ENCODE peak calls at places on chromosome 9, in four cellular contexts. O, N, X and I are unnamed samples.

GRCh38 chr9:135215571-135216161 is 128.2 kb downstream of the OLFM1 start:
- DNase-seq in X (no peak), O (no peak), N (peak; percentile 5), I (no peak)

GRCh38 chr9:26833792-26834191 is 58.8 kb downstream of the CAAP1 start:
- DNase-seq in X (no peak), O (no peak), N (peak; percentile 25), I (no peak)

GRCh38 chr9:438961-439768 is 224.5 kb downstream of the DOCK8 start:
- DNase-seq in N (no peak), X (no peak), O (no peak), I (no peak)

GRCh38 chr9:14677396-14677795 is 15.8 kb downstream of the ZDHHC21 start:
- DNase-seq in N (no peak), O (no peak), X (no peak), I (no peak)

GRCh38 chr9:33748633-33749304 is 46.6 kb upstream of the PRSS3 start:
- DNase-seq in N (no peak), X (no peak), O (no peak), I (no peak)

GRCh38 chr9:135718616-135719015 is 16.6 kb downstream of the KCNT1 start:
- DNase-seq in X (peak; percentile 40), N (no peak), O (no peak), I (no peak)

GRCh38 chr9:91047993-91048607 is 246.5 kb downstream of the SYK start:
- DNase-seq in X (no peak), N (no peak), O (no peak), I (no peak)

GRCh38 chr9:94825620-94825958 is 99.1 kb downstream of the AOPEP start:
- DNase-seq in O (no peak), X (no peak), N (no peak), I (no peak)

GRCh38 chr9:128254855-128255759 is 20.7 kb downstream of the GOLGA2 start:
- DNase-seq in X (peak; percentile 51), N (peak; percentile 88), O (no peak), I (peak; percentile 93)

GRCh38 chr9:72930828-72931227 is 22.0 kb downstream of the ALDH1A1 start:
- DNase-seq in O (no peak), N (peak; percentile 39), X (no peak), I (no peak)

GRCh38 chr9:127451681-127452480 is 571 bp downstream of the LRSAM1 start:
- DNase-seq in X (no peak), N (peak; percentile 41), O (peak; percentile 47), I (peak; percentile 82)

GRCh38 chr9:33458444-33458843 is 11.1 kb upstream of the AQP3 start:
- DNase-seq in X (peak; percentile 20), N (no peak), O (peak; percentile 32), I (peak; percentile 44)

GRCh38 chr9:88892729-88893128 is 98.5 kb upstream of the S1PR3 start:
- DNase-seq in X (no peak), O (no peak), N (no peak), I (no peak)

GRCh38 chr9:31639444-31639843 is 745.0 kb upstream of the ACO1 start:
- DNase-seq in N (no peak), O (no peak), X (no peak), I (no peak)

GRCh38 chr9:68637020-68637419 is 68.0 kb upstream of the PIP5K1B start:
- DNase-seq in O (no peak), X (no peak), N (no peak), I (no peak)

GRCh38 chr9:96559339-96559943 is 60.2 kb downstream of the CDC14B start:
- DNase-seq in N (no peak), X (peak; percentile 23), O (no peak), I (no peak)

GRCh38 chr9:76704601-76705204 is 59.5 kb upstream of the PCA3 start:
- DNase-seq in X (peak; percentile 58), N (no peak), O (peak; percentile 20), I (peak; percentile 19)

GRCh38 chr9:98038958-98039357 is 17.6 kb upstream of the NANS start:
- DNase-seq in X (no peak), O (no peak), N (no peak), I (no peak)

GRCh38 chr9:18327106-18327505 is 146.8 kb upstream of the ADAMTSL1 start:
- DNase-seq in O (no peak), X (no peak), N (no peak), I (no peak)

DNA sequence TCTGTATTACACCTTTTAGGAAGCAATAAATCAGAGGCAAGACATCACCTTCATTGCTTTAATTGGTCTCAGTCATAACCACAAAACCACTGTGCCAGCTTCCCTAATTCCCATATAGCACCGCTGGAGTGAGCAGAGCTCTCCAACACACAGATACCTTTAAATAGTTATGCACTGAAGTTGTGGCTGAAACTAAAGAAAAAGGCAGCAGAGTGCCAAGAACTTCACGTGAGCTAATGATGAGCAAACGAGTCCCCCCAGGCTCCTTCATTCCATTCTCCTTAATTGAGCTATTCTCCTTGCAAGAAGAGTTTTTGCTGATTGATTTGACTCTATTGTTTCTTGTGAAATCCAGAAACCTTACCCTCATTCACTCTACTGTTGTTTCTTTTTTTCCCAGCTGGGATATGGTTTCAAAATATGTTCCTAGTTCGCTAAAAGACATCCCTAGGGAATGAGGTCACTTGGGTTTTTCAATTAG is 501.5 kb downstream of the SPATA31D1 start:
- DNase-seq in O (no peak), N (no peak), X (no peak), I (no peak)
- TF ChIP-seq CREM in O (no peak), N (no peak), X (no peak), I (no peak)

GRCh38 chr9:93726147-93726546 is 149.8 kb downstream of the PHF2 start:
- DNase-seq in X (no peak), N (no peak), O (no peak), I (no peak)

GRCh38 chr9:93724852-93725251 is 148.5 kb downstream of the PHF2 start:
- DNase-seq in N (no peak), O (no peak), X (no peak), I (no peak)

GRCh38 chr9:93725382-93725781 is 149.0 kb downstream of the PHF2 start:
- DNase-seq in N (no peak), X (no peak), O (no peak), I (no peak)

GRCh38 chr9:93721417-93721965 is 145.1 kb downstream of the PHF2 start:
- DNase-seq in X (no peak), N (no peak), O (no peak), I (peak; percentile 23)
- TF ChIP-seq CREM in X (no peak), N (no peak), O (no peak), I (no peak)

DNA sequence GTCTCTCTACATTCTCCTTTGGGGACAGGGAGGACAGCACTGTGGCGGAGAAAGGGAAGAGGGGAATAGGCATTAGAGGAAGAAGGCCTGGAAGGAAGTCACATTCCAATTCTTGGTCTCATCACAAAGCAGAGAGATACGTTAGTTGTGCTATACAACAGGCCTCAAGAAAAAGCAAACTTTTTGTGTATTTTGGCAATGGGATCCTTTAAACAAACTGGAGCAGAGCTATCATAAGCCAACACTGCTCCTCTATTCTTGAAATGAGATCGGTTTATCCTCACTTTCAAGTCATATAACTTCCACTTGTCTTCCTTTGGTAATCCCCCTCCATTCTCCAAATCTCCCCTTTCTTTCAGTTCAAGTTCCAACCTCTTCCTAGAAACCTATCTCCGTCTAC is 6.5 kb downstream of the DENND1A start:
- DNase-seq in X (no peak), N (no peak), O (no peak), I (no peak)
- TF ChIP-seq CREM in X (no peak), N (no peak), O (no peak), I (no peak)

GRCh38 chr9:16119261-16119660 is 566.4 kb downstream of the CCDC171 start:
- DNase-seq in N (no peak), O (no peak), X (no peak), I (no peak)

GRCh38 chr9:16121168-16121567 is 568.3 kb downstream of the CCDC171 start:
- DNase-seq in X (no peak), N (no peak), O (no peak), I (no peak)

GRCh38 chr9:16119861-16120641 is 567.2 kb downstream of the CCDC171 start:
- DNase-seq in O (no peak), N (no peak), X (no peak), I (no peak)

GRCh38 chr9:16120727-16121126 is 567.9 kb downstream of the CCDC171 start:
- DNase-seq in N (no peak), X (no peak), O (no peak), I (no peak)

GRCh38 chr9:16121593-16121992 is 568.8 kb downstream of the CCDC171 start:
- DNase-seq in X (no peak), O (no peak), N (no peak), I (no peak)
- TF ChIP-seq CREM in X (no peak), O (no peak), N (no peak), I (no peak)